ENCODE peak calls at places on chromosomes 2 and 18, in nine cellular contexts. One of them, this sample, is unnamed. For H3K27me3, the result is how much of the 10 kb centered on the place peaks cover.

GRCh38 chr2:205771063-205771462 is 88.8 kb downstream of the NRP2 start:
- DNase-seq in Karpas-422: no peak
- DNase-seq in brain microvascular endothelial cell: no peak
- DNase-seq in K562: no peak
- DNase-seq in tibial artery: no peak
- DNase-seq in breast epithelium: no peak
- DNase-seq in aorta: no peak
- DNase-seq in uterus: no peak
- DNase-seq in ovary: no peak
- DNase-seq in this sample: peak

GRCh38 chr2:119223521-119224390 is at the start of gene STEAP3:
- DNase-seq in Karpas-422: no peak
- DNase-seq in brain microvascular endothelial cell: peak
- DNase-seq in K562: peak
- DNase-seq in tibial artery: peak
- DNase-seq in breast epithelium: peak
- DNase-seq in aorta: peak
- DNase-seq in uterus: peak
- DNase-seq in ovary: peak
- DNase-seq in this sample: peak

GRCh38 chr2:26957041-26957440 is 13.4 kb upstream of the MAPRE3 start:
- DNase-seq in Karpas-422: no peak
- DNase-seq in brain microvascular endothelial cell: no peak
- DNase-seq in K562: no peak
- DNase-seq in tibial artery: no peak
- DNase-seq in breast epithelium: no peak
- DNase-seq in aorta: no peak
- DNase-seq in uterus: no peak
- DNase-seq in ovary: no peak
- DNase-seq in this sample: no peak

GRCh38 chr2:63729831-63730230 is 111.9 kb upstream of the UGP2 start:
- DNase-seq in Karpas-422: no peak
- DNase-seq in brain microvascular endothelial cell: no peak
- DNase-seq in K562: no peak
- DNase-seq in tibial artery: no peak
- DNase-seq in breast epithelium: no peak
- DNase-seq in aorta: no peak
- DNase-seq in uterus: no peak
- DNase-seq in ovary: no peak
- DNase-seq in this sample: no peak

GRCh38 chr2:216221806-216222205 is 112.7 kb downstream of the XRCC5 start:
- DNase-seq in Karpas-422: no peak
- DNase-seq in brain microvascular endothelial cell: peak
- DNase-seq in K562: no peak
- DNase-seq in tibial artery: no peak
- DNase-seq in breast epithelium: no peak
- DNase-seq in aorta: no peak
- DNase-seq in uterus: no peak
- DNase-seq in ovary: no peak
- DNase-seq in this sample: peak

GRCh38 chr2:157789933-157790511 is 86.1 kb downstream of the ACVR1 start:
- DNase-seq in Karpas-422: no peak
- DNase-seq in brain microvascular endothelial cell: no peak
- DNase-seq in K562: no peak
- DNase-seq in tibial artery: peak
- DNase-seq in breast epithelium: peak
- DNase-seq in aorta: peak
- DNase-seq in uterus: no peak
- DNase-seq in ovary: no peak
- DNase-seq in this sample: peak

GRCh38 chr18:25557006-25557405 is 205.0 kb upstream of the ZNF521 start:
- DNase-seq in Karpas-422: no peak
- DNase-seq in brain microvascular endothelial cell: no peak
- DNase-seq in K562: no peak
- DNase-seq in tibial artery: no peak
- DNase-seq in breast epithelium: no peak
- DNase-seq in aorta: no peak
- DNase-seq in uterus: no peak
- DNase-seq in ovary: no peak
- DNase-seq in this sample: no peak

GRCh38 chr2:215635788-215636139 is 199.9 kb upstream of the FN1 start:
- DNase-seq in Karpas-422: peak
- DNase-seq in brain microvascular endothelial cell: peak
- DNase-seq in K562: no peak
- DNase-seq in tibial artery: no peak
- DNase-seq in breast epithelium: no peak
- DNase-seq in aorta: no peak
- DNase-seq in uterus: no peak
- DNase-seq in ovary: no peak
- DNase-seq in this sample: peak

GRCh38 chr2:47725808-47726207 is 57.1 kb upstream of the MSH6 start:
- DNase-seq in Karpas-422: peak
- DNase-seq in brain microvascular endothelial cell: no peak
- DNase-seq in K562: no peak
- DNase-seq in tibial artery: no peak
- DNase-seq in breast epithelium: no peak
- DNase-seq in aorta: no peak
- DNase-seq in uterus: no peak
- DNase-seq in ovary: no peak
- DNase-seq in this sample: peak

GRCh38 chr2:47201224-47201623 is 46.1 kb upstream of the STPG4 start:
- DNase-seq in Karpas-422: no peak
- DNase-seq in brain microvascular endothelial cell: no peak
- DNase-seq in K562: no peak
- DNase-seq in tibial artery: no peak
- DNase-seq in breast epithelium: no peak
- DNase-seq in aorta: no peak
- DNase-seq in uterus: no peak
- DNase-seq in ovary: no peak
- DNase-seq in this sample: peak

GRCh38 chr2:191923652-191923997 is 76.7 kb upstream of the CAVIN2 start:
- DNase-seq in Karpas-422: no peak
- DNase-seq in brain microvascular endothelial cell: no peak
- DNase-seq in K562: no peak
- DNase-seq in tibial artery: no peak
- DNase-seq in breast epithelium: no peak
- DNase-seq in aorta: no peak
- DNase-seq in uterus: no peak
- DNase-seq in ovary: no peak
- DNase-seq in this sample: no peak

GRCh38 chr2:28408764-28409599 is 16.3 kb downstream of the FOSL2 start:
- DNase-seq in Karpas-422: no peak
- DNase-seq in brain microvascular endothelial cell: peak
- DNase-seq in K562: no peak
- DNase-seq in tibial artery: no peak
- DNase-seq in breast epithelium: no peak
- DNase-seq in aorta: no peak
- DNase-seq in uterus: peak
- DNase-seq in ovary: peak
- DNase-seq in this sample: peak

GRCh38 chr2:196318517-196319377 is 147.4 kb upstream of the STK17B start:
- DNase-seq in Karpas-422: peak
- DNase-seq in brain microvascular endothelial cell: no peak
- DNase-seq in K562: no peak
- DNase-seq in tibial artery: no peak
- DNase-seq in breast epithelium: no peak
- DNase-seq in aorta: no peak
- DNase-seq in uterus: no peak
- DNase-seq in ovary: no peak
- DNase-seq in this sample: no peak
- H3K27me3 ChIP-seq in Karpas-422: under half
- H3K27me3 ChIP-seq in brain microvascular endothelial cell: under half
- H3K27me3 ChIP-seq in K562: under half
- H3K27me3 ChIP-seq in tibial artery: under half
- H3K27me3 ChIP-seq in breast epithelium: under half
- H3K27me3 ChIP-seq in aorta: under half
- H3K27me3 ChIP-seq in uterus: under half
- H3K27me3 ChIP-seq in ovary: under half
- H3K27me3 ChIP-seq in this sample: under half

GRCh38 chr2:9360701-9361100 is 62.6 kb downstream of the ITGB1BP1 start:
- DNase-seq in Karpas-422: no peak
- DNase-seq in brain microvascular endothelial cell: no peak
- DNase-seq in K562: no peak
- DNase-seq in tibial artery: no peak
- DNase-seq in breast epithelium: no peak
- DNase-seq in aorta: no peak
- DNase-seq in uterus: no peak
- DNase-seq in ovary: no peak
- DNase-seq in this sample: no peak
- H3K27me3 ChIP-seq in Karpas-422: under half
- H3K27me3 ChIP-seq in brain microvascular endothelial cell: under half
- H3K27me3 ChIP-seq in K562: under half
- H3K27me3 ChIP-seq in tibial artery: under half
- H3K27me3 ChIP-seq in breast epithelium: under half
- H3K27me3 ChIP-seq in aorta: under half
- H3K27me3 ChIP-seq in uterus: under half
- H3K27me3 ChIP-seq in ovary: under half
- H3K27me3 ChIP-seq in this sample: under half

GRCh38 chr2:222305510-222306392 is 7.0 kb upstream of the PAX3 start:
- DNase-seq in Karpas-422: peak
- DNase-seq in brain microvascular endothelial cell: no peak
- DNase-seq in K562: no peak
- DNase-seq in tibial artery: no peak
- DNase-seq in breast epithelium: no peak
- DNase-seq in aorta: peak
- DNase-seq in uterus: no peak
- DNase-seq in ovary: peak
- DNase-seq in this sample: no peak
- H3K27me3 ChIP-seq in Karpas-422: under half
- H3K27me3 ChIP-seq in brain microvascular endothelial cell: half or more
- H3K27me3 ChIP-seq in K562: half or more
- H3K27me3 ChIP-seq in tibial artery: under half
- H3K27me3 ChIP-seq in breast epithelium: under half
- H3K27me3 ChIP-seq in aorta: under half
- H3K27me3 ChIP-seq in uterus: under half
- H3K27me3 ChIP-seq in ovary: under half
- H3K27me3 ChIP-seq in this sample: half or more

GRCh38 chr18:57437782-57438668 is 2.9 kb downstream of the ONECUT2 start:
- DNase-seq in Karpas-422: no peak
- DNase-seq in brain microvascular endothelial cell: peak
- DNase-seq in K562: no peak
- DNase-seq in tibial artery: no peak
- DNase-seq in breast epithelium: no peak
- DNase-seq in aorta: peak
- DNase-seq in uterus: no peak
- DNase-seq in ovary: peak
- DNase-seq in this sample: no peak
- H3K27me3 ChIP-seq in Karpas-422: under half
- H3K27me3 ChIP-seq in brain microvascular endothelial cell: half or more
- H3K27me3 ChIP-seq in K562: under half
- H3K27me3 ChIP-seq in tibial artery: under half
- H3K27me3 ChIP-seq in breast epithelium: under half
- H3K27me3 ChIP-seq in aorta: under half
- H3K27me3 ChIP-seq in uterus: under half
- H3K27me3 ChIP-seq in ovary: under half
- H3K27me3 ChIP-seq in this sample: half or more

DNA sequence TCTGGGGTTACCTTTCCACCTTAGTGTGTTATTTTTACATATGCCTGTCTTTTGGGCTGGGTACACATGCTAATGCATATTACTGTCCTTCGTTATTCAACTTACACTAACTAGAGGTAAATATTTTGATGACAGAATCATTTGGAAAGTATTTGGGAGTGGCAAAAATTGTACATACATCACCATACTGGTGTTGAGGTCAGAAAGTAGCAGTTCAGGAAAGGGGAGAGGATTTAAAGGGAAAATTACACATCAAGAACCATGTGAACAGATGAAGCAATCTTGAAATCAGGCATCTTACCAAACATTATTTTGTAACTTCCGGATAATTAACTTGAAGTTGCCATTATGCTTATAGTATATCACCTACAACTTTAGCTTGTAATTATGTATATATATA is 379.7 kb downstream of the RND3 start:
- DNase-seq in Karpas-422: no peak
- DNase-seq in brain microvascular endothelial cell: no peak
- DNase-seq in K562: no peak
- DNase-seq in tibial artery: no peak
- DNase-seq in breast epithelium: no peak
- DNase-seq in aorta: no peak
- DNase-seq in uterus: no peak
- DNase-seq in ovary: no peak
- DNase-seq in this sample: no peak
- H3K27me3 ChIP-seq in Karpas-422: under half
- H3K27me3 ChIP-seq in brain microvascular endothelial cell: under half
- H3K27me3 ChIP-seq in K562: under half
- H3K27me3 ChIP-seq in tibial artery: under half
- H3K27me3 ChIP-seq in breast epithelium: under half
- H3K27me3 ChIP-seq in aorta: under half
- H3K27me3 ChIP-seq in uterus: under half
- H3K27me3 ChIP-seq in ovary: under half
- H3K27me3 ChIP-seq in this sample: under half

DNA sequence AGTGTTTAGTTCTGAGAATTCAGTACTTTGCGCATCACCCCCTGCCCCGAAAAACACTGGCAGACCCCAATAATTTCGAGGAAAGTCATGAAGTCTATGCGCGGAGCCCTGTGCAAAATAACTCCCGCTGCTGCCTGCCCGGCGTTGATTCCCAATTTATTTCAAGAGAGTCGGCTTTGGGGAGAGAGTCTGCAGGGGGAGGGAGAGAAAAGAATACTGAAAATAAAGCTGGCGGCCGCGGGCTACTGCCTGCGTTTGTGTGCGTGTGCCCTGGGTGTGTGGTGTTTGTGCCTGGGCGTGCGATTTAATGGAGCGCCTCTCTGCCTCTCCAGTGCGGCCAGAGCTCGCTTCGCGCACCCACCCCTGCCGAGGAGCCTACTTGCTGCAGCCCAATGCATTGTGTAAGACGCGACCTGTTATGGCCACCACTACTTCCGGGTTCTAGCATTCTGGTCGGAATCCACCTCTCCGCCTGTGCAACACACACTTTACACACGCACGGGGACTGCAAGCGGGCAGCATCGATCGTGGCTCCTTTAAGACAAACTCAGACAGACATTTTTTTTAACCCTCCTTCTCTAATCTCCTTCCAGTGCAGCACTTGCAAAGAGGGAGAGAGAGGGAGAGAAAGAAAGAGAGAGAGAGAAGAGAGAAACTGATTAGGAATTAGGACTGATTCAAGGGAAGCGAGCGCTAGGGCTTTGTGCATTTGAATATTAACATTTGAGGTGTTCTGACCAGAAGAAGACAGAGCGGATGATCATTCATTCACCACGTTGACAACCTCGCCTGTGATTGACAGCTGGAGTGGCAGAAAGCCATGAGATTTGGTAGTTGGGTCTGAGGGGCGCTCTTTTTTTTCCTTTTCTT is at the start of gene MEIS1:
- DNase-seq in Karpas-422: peak
- DNase-seq in brain microvascular endothelial cell: peak
- DNase-seq in K562: peak
- DNase-seq in tibial artery: peak
- DNase-seq in breast epithelium: peak
- DNase-seq in aorta: peak
- DNase-seq in uterus: peak
- DNase-seq in ovary: peak
- DNase-seq in this sample: peak
- H3K27me3 ChIP-seq in Karpas-422: under half
- H3K27me3 ChIP-seq in brain microvascular endothelial cell: half or more
- H3K27me3 ChIP-seq in K562: under half
- H3K27me3 ChIP-seq in tibial artery: under half
- H3K27me3 ChIP-seq in breast epithelium: under half
- H3K27me3 ChIP-seq in aorta: under half
- H3K27me3 ChIP-seq in uterus: under half
- H3K27me3 ChIP-seq in ovary: under half
- H3K27me3 ChIP-seq in this sample: under half

GRCh38 chr18:10659000-10659399 is 133.2 kb downstream of the NAPG start:
- DNase-seq in Karpas-422: no peak
- DNase-seq in brain microvascular endothelial cell: no peak
- DNase-seq in K562: no peak
- DNase-seq in tibial artery: no peak
- DNase-seq in breast epithelium: no peak
- DNase-seq in aorta: no peak
- DNase-seq in uterus: no peak
- DNase-seq in ovary: no peak
- DNase-seq in this sample: no peak
- H3K27me3 ChIP-seq in Karpas-422: under half
- H3K27me3 ChIP-seq in brain microvascular endothelial cell: under half
- H3K27me3 ChIP-seq in K562: under half
- H3K27me3 ChIP-seq in tibial artery: under half
- H3K27me3 ChIP-seq in breast epithelium: under half
- H3K27me3 ChIP-seq in aorta: under half
- H3K27me3 ChIP-seq in uterus: under half
- H3K27me3 ChIP-seq in ovary: under half
- H3K27me3 ChIP-seq in this sample: under half